ENCODE peak calls at places on chromosomes 2 and 18, in six cellular contexts. One of them, this sample, is unnamed.
A peak's percentile ranks its signal among the peaks of the same experiment; 100 is the strongest.

GRCh38 chr2:55010149-55010591 is 40.1 kb downstream of the RTN4 start:
- DNase-seq in aorta: no peak
- DNase-seq in SJSA1: no peak
- DNase-seq in A549: peak; percentile 26
- DNase-seq in AG10803: peak; percentile 66
- DNase-seq in left ventricle myocardium superior: no peak
- DNase-seq in this sample: peak; percentile 65

GRCh38 chr18:5975111-5975622 is 79.8 kb upstream of the TMEM200C start:
- DNase-seq in AG10803: peak; percentile 66
- DNase-seq in SJSA1: peak; percentile 81
- DNase-seq in A549: no peak
- DNase-seq in left ventricle myocardium superior: no peak
- DNase-seq in aorta: no peak
- DNase-seq in this sample: peak; percentile 75

GRCh38 chr2:197803033-197803444 is 1.4 kb upstream of the PLCL1 start:
- DNase-seq in SJSA1: peak; percentile 24
- DNase-seq in A549: peak; percentile 30
- DNase-seq in left ventricle myocardium superior: no peak
- DNase-seq in aorta: no peak
- DNase-seq in AG10803: peak; percentile 62
- DNase-seq in this sample: peak; percentile 67

GRCh38 chr2:25514043-25514627 is 159.2 kb downstream of the DTNB start:
- DNase-seq in left ventricle myocardium superior: no peak
- DNase-seq in aorta: no peak
- DNase-seq in A549: no peak
- DNase-seq in SJSA1: no peak
- DNase-seq in AG10803: no peak
- DNase-seq in this sample: no peak

GRCh38 chr18:13610517-13610916 is 115.8 kb downstream of the FAM210A start:
- DNase-seq in aorta: no peak
- DNase-seq in left ventricle myocardium superior: no peak
- DNase-seq in SJSA1: no peak
- DNase-seq in AG10803: no peak
- DNase-seq in A549: no peak
- DNase-seq in this sample: peak; percentile 17

GRCh38 chr2:181646415-181646987 is 10.4 kb downstream of the CERKL start:
- DNase-seq in AG10803: no peak
- DNase-seq in SJSA1: no peak
- DNase-seq in left ventricle myocardium superior: no peak
- DNase-seq in aorta: no peak
- DNase-seq in A549: no peak
- DNase-seq in this sample: no peak

GRCh38 chr18:57149031-57149430 is 2.1 kb downstream of the BOD1L2 start:
- DNase-seq in AG10803: no peak
- DNase-seq in aorta: no peak
- DNase-seq in SJSA1: no peak
- DNase-seq in A549: no peak
- DNase-seq in left ventricle myocardium superior: no peak
- DNase-seq in this sample: no peak

GRCh38 chr18:56235061-56235772 is 403.2 kb downstream of the TXNL1 start:
- DNase-seq in SJSA1: no peak
- DNase-seq in AG10803: no peak
- DNase-seq in aorta: no peak
- DNase-seq in left ventricle myocardium superior: no peak
- DNase-seq in A549: no peak
- DNase-seq in this sample: no peak

GRCh38 chr2:99389371-99389770 is 52.2 kb downstream of the EIF5B start:
- DNase-seq in left ventricle myocardium superior: no peak
- DNase-seq in A549: no peak
- DNase-seq in AG10803: peak; percentile 71
- DNase-seq in SJSA1: no peak
- DNase-seq in aorta: no peak
- DNase-seq in this sample: peak; percentile 43

GRCh38 chr2:45823723-45824206 is 172.3 kb downstream of the PRKCE start:
- DNase-seq in SJSA1: no peak
- DNase-seq in aorta: peak; percentile 91
- DNase-seq in AG10803: peak; percentile 53
- DNase-seq in A549: no peak
- DNase-seq in left ventricle myocardium superior: peak; percentile 90
- DNase-seq in this sample: peak; percentile 47

GRCh38 chr2:38436227-38436664 is 59.2 kb upstream of the ATL2 start:
- DNase-seq in SJSA1: no peak
- DNase-seq in left ventricle myocardium superior: no peak
- DNase-seq in AG10803: no peak
- DNase-seq in aorta: no peak
- DNase-seq in A549: no peak
- DNase-seq in this sample: no peak

GRCh38 chr18:37714621-37715020 is 149.0 kb upstream of the CELF4 start:
- DNase-seq in A549: no peak
- DNase-seq in left ventricle myocardium superior: no peak
- DNase-seq in aorta: no peak
- DNase-seq in SJSA1: no peak
- DNase-seq in AG10803: no peak
- DNase-seq in this sample: no peak

GRCh38 chr18:53234610-53235009 is 894.6 kb downstream of the DCC start:
- DNase-seq in SJSA1: no peak
- DNase-seq in left ventricle myocardium superior: no peak
- DNase-seq in AG10803: no peak
- DNase-seq in A549: no peak
- DNase-seq in aorta: no peak
- DNase-seq in this sample: no peak

GRCh38 chr2:120066708-120067547 is 54.1 kb downstream of the EPB41L5 start:
- DNase-seq in SJSA1: peak; percentile 20
- DNase-seq in aorta: no peak
- DNase-seq in left ventricle myocardium superior: no peak
- DNase-seq in AG10803: no peak
- DNase-seq in A549: peak; percentile 29
- DNase-seq in this sample: no peak

GRCh38 chr2:5479265-5479928 is 212.8 kb upstream of the SOX11 start:
- DNase-seq in left ventricle myocardium superior: no peak
- DNase-seq in SJSA1: no peak
- DNase-seq in A549: no peak
- DNase-seq in AG10803: no peak
- DNase-seq in aorta: no peak
- DNase-seq in this sample: no peak

GRCh38 chr2:38129987-38130386 is 54.0 kb upstream of the CYP1B1 start:
- DNase-seq in AG10803: no peak
- DNase-seq in aorta: no peak
- DNase-seq in left ventricle myocardium superior: no peak
- DNase-seq in SJSA1: no peak
- DNase-seq in A549: no peak
- DNase-seq in this sample: no peak

GRCh38 chr2:64228923-64229322 is 84.7 kb upstream of the PELI1 start:
- DNase-seq in left ventricle myocardium superior: no peak
- DNase-seq in AG10803: no peak
- DNase-seq in A549: no peak
- DNase-seq in SJSA1: no peak
- DNase-seq in aorta: no peak
- DNase-seq in this sample: no peak

GRCh38 chr2:162037028-162037795 is 36.8 kb downstream of the DPP4 start:
- DNase-seq in SJSA1: no peak
- DNase-seq in AG10803: no peak
- DNase-seq in aorta: no peak
- DNase-seq in left ventricle myocardium superior: no peak
- DNase-seq in A549: no peak
- DNase-seq in this sample: no peak

GRCh38 chr2:23432531-23432930 is 47.6 kb downstream of the KLHL29 start:
- DNase-seq in A549: no peak
- DNase-seq in AG10803: no peak
- DNase-seq in SJSA1: no peak
- DNase-seq in aorta: peak; percentile 32
- DNase-seq in left ventricle myocardium superior: no peak
- DNase-seq in this sample: no peak

GRCh38 chr2:85410584-85411404 is 628 bp upstream of the CAPG start:
- DNase-seq in AG10803: peak; percentile 56
- DNase-seq in left ventricle myocardium superior: no peak
- DNase-seq in SJSA1: no peak
- DNase-seq in aorta: no peak
- DNase-seq in A549: no peak
- DNase-seq in this sample: peak; percentile 54

GRCh38 chr2:182384860-182385259 is 42.0 kb downstream of the PDE1A start:
- DNase-seq in aorta: no peak
- DNase-seq in SJSA1: no peak
- DNase-seq in left ventricle myocardium superior: no peak
- DNase-seq in AG10803: no peak
- DNase-seq in A549: no peak
- DNase-seq in this sample: no peak

GRCh38 chr2:169002151-169002738 is 28.9 kb downstream of the ABCB11 start:
- DNase-seq in left ventricle myocardium superior: no peak
- DNase-seq in SJSA1: no peak
- DNase-seq in A549: no peak
- DNase-seq in AG10803: no peak
- DNase-seq in aorta: no peak
- DNase-seq in this sample: no peak

GRCh38 chr2:175535631-175536030 is 354.1 kb upstream of the ATP5MC3 start:
- DNase-seq in A549: no peak
- DNase-seq in left ventricle myocardium superior: no peak
- DNase-seq in AG10803: no peak
- DNase-seq in aorta: no peak
- DNase-seq in SJSA1: no peak
- DNase-seq in this sample: no peak

GRCh38 chr2:209642146-209642815 is 129.4 kb upstream of the UNC80 start:
- DNase-seq in A549: no peak
- DNase-seq in left ventricle myocardium superior: no peak
- DNase-seq in AG10803: no peak
- DNase-seq in SJSA1: peak; percentile 15
- DNase-seq in aorta: no peak
- DNase-seq in this sample: no peak

GRCh38 chr2:172647439-172647838 is 88.2 kb upstream of the RAPGEF4 start:
- DNase-seq in AG10803: peak; percentile 69
- DNase-seq in aorta: no peak
- DNase-seq in SJSA1: peak; percentile 47
- DNase-seq in A549: no peak
- DNase-seq in left ventricle myocardium superior: no peak
- DNase-seq in this sample: peak; percentile 40

GRCh38 chr18:13437801-13438506 is 219.4 kb downstream of the LDLRAD4 start:
- DNase-seq in left ventricle myocardium superior: no peak
- DNase-seq in AG10803: no peak
- DNase-seq in aorta: no peak
- DNase-seq in A549: no peak
- DNase-seq in SJSA1: no peak
- DNase-seq in this sample: no peak

GRCh38 chr2:175251425-175252041 is 70.0 kb upstream of the ATP5MC3 start:
- DNase-seq in AG10803: peak; percentile 40
- DNase-seq in left ventricle myocardium superior: no peak
- DNase-seq in aorta: no peak
- DNase-seq in A549: peak; percentile 20
- DNase-seq in SJSA1: peak; percentile 21
- DNase-seq in this sample: peak; percentile 39

GRCh38 chr2:233404227-233404626 is 49.9 kb downstream of the DGKD start:
- DNase-seq in AG10803: no peak
- DNase-seq in aorta: no peak
- DNase-seq in SJSA1: peak; percentile 28
- DNase-seq in A549: peak; percentile 60
- DNase-seq in left ventricle myocardium superior: no peak
- DNase-seq in this sample: peak; percentile 44